ENCODE peak calls at places on chromosomes 16 and 17, in six cellular contexts. W, Z, M, K, G and P are unnamed samples.

GRCh38 chr17:42547698-42548069 is 5.0 kb upstream of the HSD17B1 start:
- DNase-seq in W (no peak), Z (no peak), M (no peak), K (no peak), G (no peak), P (no peak)

GRCh38 chr16:52251495-52251894 is 295.4 kb downstream of the TOX3 start:
- DNase-seq in W (no peak), Z (no peak), M (peak), K (no peak), G (no peak), P (no peak)

GRCh38 chr17:18121201-18121600 is 12.6 kb downstream of the MYO15A start:
- DNase-seq in W (no peak), Z (no peak), M (peak), K (no peak), G (no peak), P (no peak)

GRCh38 chr17:48148029-48148759 is 40.6 kb downstream of the SNX11 start:
- DNase-seq in W (no peak), Z (no peak), M (no peak), K (no peak), G (no peak), P (no peak)

GRCh38 chr17:82138511-82138992 is 40.5 kb upstream of the FASN start:
- DNase-seq in W (no peak), Z (no peak), M (no peak), K (no peak), G (no peak), P (no peak)

GRCh38 chr17:4498461-4499397 is at the start of gene SPNS2:
- DNase-seq in W (no peak), Z (no peak), M (peak), K (peak), G (no peak), P (peak)

GRCh38 chr17:78537217-78537860 is 39.9 kb downstream of the DNAH17 start:
- DNase-seq in W (no peak), Z (no peak), M (no peak), K (no peak), G (no peak), P (no peak)

GRCh38 chr16:8848939-8849391 is 19.8 kb downstream of the CARHSP1 start:
- DNase-seq in W (peak), Z (no peak), M (no peak), K (no peak), G (no peak), P (no peak)

GRCh38 chr16:48393843-48394703 is 8.9 kb upstream of the SIAH1 start:
- DNase-seq in W (no peak), Z (no peak), M (no peak), K (peak), G (no peak), P (no peak)

GRCh38 chr16:83356986-83357385 is 450.8 kb upstream of the HSBP1 start:
- DNase-seq in W (no peak), Z (no peak), M (no peak), K (no peak), G (no peak), P (no peak)

GRCh38 chr17:15171433-15172047 is 93.6 kb downstream of the PMP22 start:
- DNase-seq in W (no peak), Z (peak), M (peak), K (peak), G (peak), P (peak)

GRCh38 chr16:9976641-9977040 is 205.6 kb downstream of the GRIN2A start:
- DNase-seq in W (no peak), Z (no peak), M (no peak), K (peak), G (no peak), P (peak)

GRCh38 chr17:80129006-80129565 is 17.8 kb downstream of the EIF4A3 start:
- DNase-seq in W (no peak), Z (no peak), M (no peak), K (no peak), G (no peak), P (no peak)

GRCh38 chr17:39740357-39741111 is 2.8 kb downstream of the GRB7 start:
- DNase-seq in W (no peak), Z (no peak), M (peak), K (no peak), G (no peak), P (no peak)

GRCh38 chr16:1989826-1990335 is at the start of gene SYNGR3:
- DNase-seq in W (no peak), Z (no peak), M (peak), K (no peak), G (no peak), P (no peak)

GRCh38 chr17:80678621-80679020 is 134.0 kb downstream of the RPTOR start:
- DNase-seq in W (no peak), Z (peak), M (no peak), K (peak), G (no peak), P (no peak)

GRCh38 chr16:2121853-2122252 is 13.8 kb downstream of the PKD1 start:
- DNase-seq in W (peak), Z (no peak), M (no peak), K (no peak), G (no peak), P (no peak)

GRCh38 chr17:57548421-57549385 is 196.4 kb downstream of the CCDC182 start:
- DNase-seq in W (no peak), Z (no peak), M (no peak), K (no peak), G (no peak), P (no peak)

GRCh38 chr17:80858301-80859003 is 133.2 kb upstream of the CHMP6 start:
- DNase-seq in W (no peak), Z (no peak), M (no peak), K (no peak), G (no peak), P (no peak)

GRCh38 chr17:56870163-56870651 is 36.3 kb downstream of the DGKE start:
- DNase-seq in W (no peak), Z (no peak), M (no peak), K (no peak), G (no peak), P (peak)

GRCh38 chr16:50542703-50543102 is 5.5 kb upstream of the NKD1 start:
- DNase-seq in W (no peak), Z (no peak), M (no peak), K (no peak), G (no peak), P (no peak)

GRCh38 chr16:82024883-82025282 is 10.2 kb upstream of the HSD17B2 start:
- DNase-seq in W (no peak), Z (no peak), M (no peak), K (no peak), G (no peak), P (no peak)

DNA sequence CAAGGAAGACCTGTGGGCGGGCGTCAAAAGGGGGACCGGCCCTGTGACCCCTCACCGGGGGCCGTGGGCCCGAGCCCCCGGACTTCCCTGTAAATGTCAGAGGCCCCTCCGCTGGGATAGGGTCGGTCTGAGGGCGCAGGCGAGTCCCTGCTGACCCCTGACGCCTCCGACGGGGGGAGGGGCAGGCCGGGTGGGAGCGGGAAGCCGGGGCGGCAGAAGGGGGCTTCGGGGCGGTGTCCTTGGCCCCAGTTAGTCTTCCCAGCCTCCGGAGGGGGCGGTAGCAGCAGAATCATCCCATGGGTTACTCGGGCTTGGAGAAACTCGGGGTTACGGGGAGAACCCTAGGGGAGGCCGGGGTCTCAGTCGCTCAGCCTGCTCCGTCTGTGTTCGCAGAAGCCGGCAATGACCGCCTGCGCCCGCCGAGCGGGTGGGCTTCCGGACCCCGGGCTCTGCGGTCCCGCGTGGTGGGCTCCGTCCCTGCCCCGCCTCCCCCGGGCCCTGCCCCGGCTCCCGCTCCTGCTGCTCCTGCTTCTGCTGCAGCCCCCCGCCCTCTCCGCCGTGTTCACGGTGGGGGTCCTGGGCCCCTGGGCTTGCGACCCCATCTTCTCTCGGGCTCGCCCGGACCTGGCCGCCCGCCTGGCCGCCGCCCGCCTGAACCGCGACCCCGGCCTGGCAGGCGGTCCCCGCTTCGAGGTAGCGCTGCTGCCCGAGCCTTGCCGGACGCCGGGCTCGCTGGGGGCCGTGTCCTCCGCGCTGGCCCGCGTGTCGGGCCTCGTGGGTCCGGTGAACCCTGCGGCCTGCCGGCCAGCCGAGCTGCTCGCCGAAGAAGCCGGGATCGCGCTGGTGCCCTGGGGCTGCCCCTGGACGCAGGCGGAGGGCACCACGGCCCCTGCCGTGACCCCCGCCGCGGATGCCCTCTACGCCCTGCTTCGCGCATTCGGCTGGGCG is 505 bp downstream of the GUCY2D start:
- DNase-seq in W (peak), Z (no peak), M (peak), K (no peak), G (no peak), P (no peak)
- TF ChIP-seq CTCF in W (no peak), Z (no peak), M (no peak), K (no peak), G (no peak), P (no peak)

DNA sequence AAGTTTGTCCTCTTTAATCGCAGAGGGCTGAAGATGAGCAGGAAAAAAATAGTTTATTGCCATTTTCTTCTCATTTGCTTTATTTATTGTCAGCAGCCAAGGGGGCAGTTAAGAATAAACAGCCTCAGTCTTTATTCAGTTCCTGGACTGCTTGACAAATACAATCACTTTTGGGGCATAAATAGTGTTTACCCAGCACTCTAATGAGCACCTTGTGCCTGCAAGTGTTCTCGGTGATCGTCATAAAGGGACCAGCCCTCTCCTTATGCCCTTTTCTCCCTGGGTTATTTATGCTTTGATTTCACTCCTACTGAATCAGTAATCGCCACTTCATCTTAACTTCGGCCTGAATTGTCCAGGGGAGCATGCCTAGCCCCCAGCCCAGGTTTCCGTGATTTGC is 55.7 kb upstream of the CACNG5 start:
- DNase-seq in W (no peak), Z (no peak), M (no peak), K (no peak), G (no peak), P (no peak)
- H3K4me3 ChIP-seq in W (no peak), Z (no peak), M (no peak), K (no peak), G (no peak), P (no peak)

DNA sequence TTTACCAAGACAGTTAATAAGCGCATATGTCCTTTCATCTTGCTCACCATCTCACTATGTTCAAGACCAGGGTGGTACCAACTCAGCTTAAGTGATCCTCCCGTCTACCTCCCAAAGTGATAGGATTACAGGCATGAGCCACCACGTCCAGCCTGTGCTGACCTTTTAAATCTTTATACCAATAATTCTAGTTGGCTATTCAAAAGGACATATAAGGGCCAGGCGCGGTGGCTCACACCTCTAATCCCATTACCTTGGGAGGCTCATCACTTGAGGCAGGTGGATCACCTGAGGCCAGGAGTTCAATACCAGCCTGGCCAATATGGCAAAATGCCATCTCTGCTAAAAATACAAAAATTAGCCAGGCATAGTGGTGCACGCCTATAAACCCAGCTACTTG is 2.4 kb downstream of the CEP95 start:
- DNase-seq in W (no peak), Z (no peak), M (no peak), K (no peak), G (no peak), P (no peak)
- TF ChIP-seq CTCF in W (no peak), Z (no peak), M (no peak), K (no peak), G (no peak), P (no peak)

GRCh38 chr16:70427786-70428177 is 11.1 kb downstream of the ST3GAL2 start:
- DNase-seq in W (no peak), Z (no peak), M (no peak), K (no peak), G (no peak), P (no peak)

GRCh38 chr16:70432304-70432799 is 6.5 kb downstream of the ST3GAL2 start:
- DNase-seq in W (no peak), Z (no peak), M (no peak), K (no peak), G (no peak), P (no peak)

GRCh38 chr16:70430667-70431536 is 8.0 kb downstream of the ST3GAL2 start:
- DNase-seq in W (no peak), Z (no peak), M (peak), K (no peak), G (no peak), P (peak)

GRCh38 chr16:70429888-70430666 is 8.8 kb downstream of the ST3GAL2 start:
- DNase-seq in W (no peak), Z (no peak), M (no peak), K (no peak), G (no peak), P (peak)

DNA sequence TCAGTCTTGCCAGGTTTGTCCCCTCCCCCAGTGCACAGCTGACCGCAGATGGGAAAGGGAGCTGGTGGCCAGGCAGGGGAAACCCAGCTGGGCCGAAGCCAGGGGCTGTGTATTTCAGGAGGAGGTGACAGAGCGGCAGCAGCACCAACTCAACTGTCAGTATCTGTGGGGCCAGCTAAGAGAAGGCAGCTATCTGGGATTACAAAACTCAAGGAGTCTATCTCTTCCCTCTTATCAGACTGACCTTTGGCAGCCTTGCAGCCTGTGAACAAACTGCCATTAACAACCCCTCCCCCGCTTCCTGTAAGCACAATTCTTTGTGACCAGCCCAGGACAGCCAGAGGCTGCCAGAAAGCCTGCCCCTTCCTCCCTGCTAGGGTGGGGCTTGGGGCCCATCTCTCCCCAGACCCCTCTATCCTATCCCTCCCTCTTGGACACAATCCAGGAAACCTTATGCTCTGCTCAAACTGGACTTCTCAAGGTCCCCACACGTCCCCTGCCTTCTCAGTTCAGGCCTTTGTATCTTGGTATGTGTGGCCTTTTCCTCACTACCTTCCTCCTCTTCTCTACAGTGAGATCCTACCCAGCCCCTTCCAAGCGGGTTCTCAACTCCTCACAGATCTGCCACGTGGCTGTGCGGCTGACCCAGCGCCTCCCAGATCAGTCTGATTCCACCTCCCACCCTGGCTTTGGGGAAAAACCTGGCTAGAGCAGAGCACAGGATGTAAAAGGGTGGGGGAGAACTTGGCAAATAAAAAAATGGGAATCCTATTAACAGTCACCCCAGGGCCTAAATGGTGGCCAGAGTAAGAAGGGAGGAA is 10.5 kb downstream of the ST3GAL2 start:
- DNase-seq in W (peak), Z (peak), M (peak), K (peak), G (peak), P (peak)
- H3K4me3 ChIP-seq in W (peak), Z (peak), M (peak), K (no peak), G (no peak), P (peak)

GRCh38 chr16:27642753-27643152 is 92.8 kb downstream of the KATNIP start:
- DNase-seq in W (no peak), Z (no peak), M (peak), K (no peak), G (no peak), P (peak)
- TF ChIP-seq CTCF in W (no peak), Z (no peak), M (peak), K (peak), G (no peak), P (peak)

GRCh38 chr17:46771601-46772012 is 46.9 kb downstream of the WNT3 start:
- DNase-seq in W (no peak), Z (no peak), M (peak), K (no peak), G (no peak), P (no peak)
- H3K4me3 ChIP-seq in W (peak), Z (peak), M (peak), K (peak), G (peak), P (peak)